ENCODE peak calls at places on chromosomes 16 and 17, in six cellular contexts. One of them, this sample, is unnamed.

GRCh38 chr17:42329025-42329976 is 41.0 kb downstream of the STAT5A start:
- DNase-seq in A549: peak
- DNase-seq in SW480: peak
- DNase-seq in cardiac muscle cell: no peak
- DNase-seq in lower leg skin: no peak
- DNase-seq in CD8-positive, alpha-beta T cell: no peak
- DNase-seq in this sample: no peak

GRCh38 chr17:46027326-46028325 is 28.6 kb downstream of the STH start:
- DNase-seq in A549: no peak
- DNase-seq in SW480: no peak
- DNase-seq in cardiac muscle cell: no peak
- DNase-seq in lower leg skin: no peak
- DNase-seq in CD8-positive, alpha-beta T cell: no peak
- DNase-seq in this sample: no peak

GRCh38 chr17:45022655-45023339 is 28.6 kb downstream of the DCAKD start:
- DNase-seq in A549: no peak
- DNase-seq in SW480: no peak
- DNase-seq in cardiac muscle cell: no peak
- DNase-seq in lower leg skin: peak
- DNase-seq in CD8-positive, alpha-beta T cell: no peak
- DNase-seq in this sample: no peak

GRCh38 chr16:26905336-26905735 is 161.4 kb upstream of the C16orf82 start:
- DNase-seq in A549: no peak
- DNase-seq in SW480: peak
- DNase-seq in cardiac muscle cell: no peak
- DNase-seq in lower leg skin: no peak
- DNase-seq in CD8-positive, alpha-beta T cell: no peak
- DNase-seq in this sample: no peak

GRCh38 chr16:69595127-69596036 is 29.6 kb downstream of the NFAT5 start:
- DNase-seq in A549: peak
- DNase-seq in SW480: no peak
- DNase-seq in cardiac muscle cell: no peak
- DNase-seq in lower leg skin: no peak
- DNase-seq in CD8-positive, alpha-beta T cell: no peak
- DNase-seq in this sample: no peak

GRCh38 chr16:85061566-85061965 is 34.0 kb downstream of the KIAA0513 start:
- DNase-seq in A549: no peak
- DNase-seq in SW480: no peak
- DNase-seq in cardiac muscle cell: no peak
- DNase-seq in lower leg skin: peak
- DNase-seq in CD8-positive, alpha-beta T cell: no peak
- DNase-seq in this sample: no peak

GRCh38 chr16:14523632-14524031 is 106.4 kb downstream of the PARN start:
- DNase-seq in A549: no peak
- DNase-seq in SW480: no peak
- DNase-seq in cardiac muscle cell: peak
- DNase-seq in lower leg skin: no peak
- DNase-seq in CD8-positive, alpha-beta T cell: no peak
- DNase-seq in this sample: no peak

GRCh38 chr16:73016488-73016830 is 31.5 kb downstream of the ZFHX3 start:
- DNase-seq in A549: peak
- DNase-seq in SW480: peak
- DNase-seq in cardiac muscle cell: no peak
- DNase-seq in lower leg skin: no peak
- DNase-seq in CD8-positive, alpha-beta T cell: no peak
- DNase-seq in this sample: no peak

GRCh38 chr17:49715717-49716279 is 8.0 kb upstream of the SLC35B1 start:
- DNase-seq in A549: no peak
- DNase-seq in SW480: no peak
- DNase-seq in cardiac muscle cell: no peak
- DNase-seq in lower leg skin: no peak
- DNase-seq in CD8-positive, alpha-beta T cell: no peak
- DNase-seq in this sample: no peak

GRCh38 chr16:31513126-31513525 is 4.9 kb upstream of the RUSF1 start:
- DNase-seq in A549: peak
- DNase-seq in SW480: peak
- DNase-seq in cardiac muscle cell: no peak
- DNase-seq in lower leg skin: no peak
- DNase-seq in CD8-positive, alpha-beta T cell: no peak
- DNase-seq in this sample: no peak

GRCh38 chr17:80259642-80260535 is 763 bp upstream of the RNF213 start:
- DNase-seq in A549: peak
- DNase-seq in SW480: peak
- DNase-seq in cardiac muscle cell: peak
- DNase-seq in lower leg skin: peak
- DNase-seq in CD8-positive, alpha-beta T cell: peak
- DNase-seq in this sample: peak

GRCh38 chr17:7260601-7261376 is 1.5 kb downstream of the CLDN7 start:
- DNase-seq in A549: no peak
- DNase-seq in SW480: peak
- DNase-seq in cardiac muscle cell: peak
- DNase-seq in lower leg skin: no peak
- DNase-seq in CD8-positive, alpha-beta T cell: no peak
- DNase-seq in this sample: no peak

GRCh38 chr17:36117505-36118382 is 14.1 kb downstream of the CCL4 start:
- DNase-seq in A549: no peak
- DNase-seq in SW480: no peak
- DNase-seq in cardiac muscle cell: no peak
- DNase-seq in lower leg skin: no peak
- DNase-seq in CD8-positive, alpha-beta T cell: no peak
- DNase-seq in this sample: no peak

GRCh38 chr17:28763804-28764266 is 20.0 kb downstream of the TRAF4 start:
- DNase-seq in A549: peak
- DNase-seq in SW480: peak
- DNase-seq in cardiac muscle cell: peak
- DNase-seq in lower leg skin: peak
- DNase-seq in CD8-positive, alpha-beta T cell: peak
- DNase-seq in this sample: peak

GRCh38 chr17:18205861-18206260 is 19.6 kb upstream of the LLGL1 start:
- DNase-seq in A549: no peak
- DNase-seq in SW480: no peak
- DNase-seq in cardiac muscle cell: no peak
- DNase-seq in lower leg skin: no peak
- DNase-seq in CD8-positive, alpha-beta T cell: no peak
- DNase-seq in this sample: no peak

GRCh38 chr16:49754495-49755290 is 101.2 kb downstream of the ZNF423 start:
- DNase-seq in A549: no peak
- DNase-seq in SW480: peak
- DNase-seq in cardiac muscle cell: peak
- DNase-seq in lower leg skin: peak
- DNase-seq in CD8-positive, alpha-beta T cell: no peak
- DNase-seq in this sample: no peak

GRCh38 chr17:48624544-48625501 is 1.3 kb downstream of the HOXB9 start:
- DNase-seq in A549: peak
- DNase-seq in SW480: peak
- DNase-seq in cardiac muscle cell: peak
- DNase-seq in lower leg skin: no peak
- DNase-seq in CD8-positive, alpha-beta T cell: no peak
- DNase-seq in this sample: no peak

GRCh38 chr16:27374794-27375499 is 27.0 kb upstream of the IL21R start:
- DNase-seq in A549: peak
- DNase-seq in SW480: peak
- DNase-seq in cardiac muscle cell: peak
- DNase-seq in lower leg skin: peak
- DNase-seq in CD8-positive, alpha-beta T cell: no peak
- DNase-seq in this sample: peak

GRCh38 chr17:70013911-70014310 is 61.1 kb upstream of the KCNJ16 start:
- DNase-seq in A549: no peak
- DNase-seq in SW480: no peak
- DNase-seq in cardiac muscle cell: no peak
- DNase-seq in lower leg skin: no peak
- DNase-seq in CD8-positive, alpha-beta T cell: no peak
- DNase-seq in this sample: no peak

GRCh38 chr17:14268264-14268663 is 31.6 kb upstream of the CDRT15 start:
- DNase-seq in A549: no peak
- DNase-seq in SW480: peak
- DNase-seq in cardiac muscle cell: no peak
- DNase-seq in lower leg skin: no peak
- DNase-seq in CD8-positive, alpha-beta T cell: no peak
- DNase-seq in this sample: no peak

GRCh38 chr17:50328926-50329325 is 17.0 kb upstream of the XYLT2 start:
- DNase-seq in A549: no peak
- DNase-seq in SW480: no peak
- DNase-seq in cardiac muscle cell: no peak
- DNase-seq in lower leg skin: no peak
- DNase-seq in CD8-positive, alpha-beta T cell: no peak
- DNase-seq in this sample: no peak

GRCh38 chr16:73268311-73268997 is 220.5 kb upstream of the ZFHX3 start:
- DNase-seq in A549: peak
- DNase-seq in SW480: peak
- DNase-seq in cardiac muscle cell: no peak
- DNase-seq in lower leg skin: no peak
- DNase-seq in CD8-positive, alpha-beta T cell: no peak
- DNase-seq in this sample: no peak

GRCh38 chr16:20393801-20394637 is 10.5 kb downstream of the PDILT start:
- DNase-seq in A549: no peak
- DNase-seq in SW480: no peak
- DNase-seq in cardiac muscle cell: no peak
- DNase-seq in lower leg skin: no peak
- DNase-seq in CD8-positive, alpha-beta T cell: no peak
- DNase-seq in this sample: no peak

GRCh38 chr16:80403871-80404270 is 136.9 kb upstream of the DYNLRB2 start:
- DNase-seq in A549: no peak
- DNase-seq in SW480: no peak
- DNase-seq in cardiac muscle cell: no peak
- DNase-seq in lower leg skin: no peak
- DNase-seq in CD8-positive, alpha-beta T cell: no peak
- DNase-seq in this sample: no peak

GRCh38 chr17:49576121-49576905 is 642 bp downstream of the NXPH3 start:
- DNase-seq in A549: peak
- DNase-seq in SW480: peak
- DNase-seq in cardiac muscle cell: peak
- DNase-seq in lower leg skin: no peak
- DNase-seq in CD8-positive, alpha-beta T cell: no peak
- DNase-seq in this sample: no peak

GRCh38 chr16:49788936-49789335 is 67.0 kb downstream of the ZNF423 start:
- DNase-seq in A549: no peak
- DNase-seq in SW480: no peak
- DNase-seq in cardiac muscle cell: no peak
- DNase-seq in lower leg skin: no peak
- DNase-seq in CD8-positive, alpha-beta T cell: no peak
- DNase-seq in this sample: no peak

GRCh38 chr16:89375021-89375420 is 115.3 kb downstream of the ANKRD11 start:
- DNase-seq in A549: no peak
- DNase-seq in SW480: no peak
- DNase-seq in cardiac muscle cell: no peak
- DNase-seq in lower leg skin: no peak
- DNase-seq in CD8-positive, alpha-beta T cell: no peak
- DNase-seq in this sample: no peak

GRCh38 chr16:22933173-22933572 is 119.2 kb downstream of the HS3ST2 start:
- DNase-seq in A549: no peak
- DNase-seq in SW480: no peak
- DNase-seq in cardiac muscle cell: peak
- DNase-seq in lower leg skin: no peak
- DNase-seq in CD8-positive, alpha-beta T cell: no peak
- DNase-seq in this sample: no peak

GRCh38 chr16:1145383-1146100 is 7.4 kb upstream of the CACNA1H start:
- DNase-seq in A549: no peak
- DNase-seq in SW480: no peak
- DNase-seq in cardiac muscle cell: no peak
- DNase-seq in lower leg skin: no peak
- DNase-seq in CD8-positive, alpha-beta T cell: no peak
- DNase-seq in this sample: no peak

GRCh38 chr16:19223235-19223847 is 55.3 kb downstream of the SYT17 start:
- DNase-seq in A549: peak
- DNase-seq in SW480: no peak
- DNase-seq in cardiac muscle cell: peak
- DNase-seq in lower leg skin: no peak
- DNase-seq in CD8-positive, alpha-beta T cell: no peak
- DNase-seq in this sample: no peak

GRCh38 chr17:50887705-50888245 is 21.6 kb upstream of the TOB1 start:
- DNase-seq in A549: no peak
- DNase-seq in SW480: no peak
- DNase-seq in cardiac muscle cell: no peak
- DNase-seq in lower leg skin: no peak
- DNase-seq in CD8-positive, alpha-beta T cell: no peak
- DNase-seq in this sample: no peak

GRCh38 chr16:1610841-1611653 is 825 bp downstream of the IFT140 start:
- DNase-seq in A549: no peak
- DNase-seq in SW480: peak
- DNase-seq in cardiac muscle cell: no peak
- DNase-seq in lower leg skin: no peak
- DNase-seq in CD8-positive, alpha-beta T cell: no peak
- DNase-seq in this sample: peak

GRCh38 chr17:80961931-80962330 is 29.7 kb upstream of the CHMP6 start:
- DNase-seq in A549: no peak
- DNase-seq in SW480: no peak
- DNase-seq in cardiac muscle cell: no peak
- DNase-seq in lower leg skin: no peak
- DNase-seq in CD8-positive, alpha-beta T cell: no peak
- DNase-seq in this sample: no peak

GRCh38 chr16:89563639-89564392 is 3.3 kb downstream of the RPL13 start:
- DNase-seq in A549: no peak
- DNase-seq in SW480: no peak
- DNase-seq in cardiac muscle cell: no peak
- DNase-seq in lower leg skin: no peak
- DNase-seq in CD8-positive, alpha-beta T cell: no peak
- DNase-seq in this sample: no peak

GRCh38 chr16:2206420-2206779 is 1.1 kb downstream of the MLST8 start:
- DNase-seq in A549: no peak
- DNase-seq in SW480: no peak
- DNase-seq in cardiac muscle cell: no peak
- DNase-seq in lower leg skin: no peak
- DNase-seq in CD8-positive, alpha-beta T cell: no peak
- DNase-seq in this sample: no peak

GRCh38 chr17:80959330-80960036 is 32.2 kb upstream of the CHMP6 start:
- DNase-seq in A549: no peak
- DNase-seq in SW480: no peak
- DNase-seq in cardiac muscle cell: no peak
- DNase-seq in lower leg skin: peak
- DNase-seq in CD8-positive, alpha-beta T cell: no peak
- DNase-seq in this sample: no peak

GRCh38 chr17:4247981-4248388 is 15.8 kb downstream of the ANKFY1 start:
- DNase-seq in A549: no peak
- DNase-seq in SW480: peak
- DNase-seq in cardiac muscle cell: no peak
- DNase-seq in lower leg skin: peak
- DNase-seq in CD8-positive, alpha-beta T cell: no peak
- DNase-seq in this sample: no peak

GRCh38 chr16:2035431-2036199 is 8.9 kb downstream of the NHERF2 start:
- DNase-seq in A549: peak
- DNase-seq in SW480: no peak
- DNase-seq in cardiac muscle cell: no peak
- DNase-seq in lower leg skin: no peak
- DNase-seq in CD8-positive, alpha-beta T cell: no peak
- DNase-seq in this sample: no peak

GRCh38 chr17:40331743-40332641 is 23.0 kb downstream of the RARA start:
- DNase-seq in A549: peak
- DNase-seq in SW480: no peak
- DNase-seq in cardiac muscle cell: no peak
- DNase-seq in lower leg skin: no peak
- DNase-seq in CD8-positive, alpha-beta T cell: no peak
- DNase-seq in this sample: no peak

GRCh38 chr16:83743720-83744119 is 64.1 kb upstream of the HSBP1 start:
- DNase-seq in A549: no peak
- DNase-seq in SW480: no peak
- DNase-seq in cardiac muscle cell: no peak
- DNase-seq in lower leg skin: no peak
- DNase-seq in CD8-positive, alpha-beta T cell: no peak
- DNase-seq in this sample: no peak

This sample was measured in CD4-positive, alpha-beta T cell.